ENCODE peak calls at places on chromosomes 16 and 17, in ten cellular contexts. G is astrocyte of the spinal cord, Z is transverse colon, S is esophagus squamous epithelium, R is A549, U is cardiac muscle cell, E is spleen, B is uterus, X is Peyer's patch, H is fibroblast of pulmonary artery. Y is an unnamed sample.

GRCh38 chr17:80815151-80815561 is 176.5 kb upstream of the CHMP6 start:
- DNase-seq in S (no peak), Z (no peak), H (no peak), B (no peak), X (peak), G (no peak), E (peak), U (no peak), R (no peak), Y (no peak)

GRCh38 chr16:53428681-53429080 is 5.6 kb upstream of the RBL2 start:
- DNase-seq in R (no peak), Z (no peak), G (no peak), H (no peak), B (no peak), X (no peak), S (no peak), U (no peak), E (no peak), Y (no peak)

GRCh38 chr17:4780325-4781010 is 5.7 kb downstream of the VMO1 start:
- DNase-seq in B (no peak), E (no peak), H (no peak), Z (no peak), G (no peak), R (no peak), S (no peak), X (no peak), U (no peak), Y (no peak)

GRCh38 chr16:66603537-66604375 is 748 bp upstream of the CMTM3 start:
- DNase-seq in S (no peak), B (peak), G (peak), H (peak), Z (peak), U (peak), X (peak), R (peak), E (peak), Y (peak)

GRCh38 chr17:80650751-80651173 is 106.1 kb downstream of the RPTOR start:
- DNase-seq in U (no peak), G (no peak), B (no peak), R (no peak), X (no peak), S (no peak), E (no peak), Z (no peak), H (no peak), Y (no peak)

GRCh38 chr17:20206591-20206990 is 197.4 kb downstream of the SPECC1 start:
- DNase-seq in E (no peak), S (no peak), R (peak), B (no peak), U (no peak), H (peak), Z (no peak), G (peak), X (no peak), Y (peak)

GRCh38 chr16:70701036-70701435 is 15.2 kb upstream of the MTSS2 start:
- DNase-seq in E (no peak), B (no peak), U (no peak), G (no peak), H (no peak), R (no peak), S (no peak), Z (no peak), X (no peak), Y (no peak)

GRCh38 chr17:76054112-76054476 is 18.2 kb downstream of the SRP68 start:
- DNase-seq in E (no peak), H (peak), S (no peak), U (no peak), G (peak), Z (no peak), R (no peak), X (no peak), B (no peak), Y (no peak)

GRCh38 chr17:5789443-5789842 is 205.1 kb upstream of the NLRP1 start:
- DNase-seq in H (no peak), X (no peak), Z (no peak), B (no peak), R (no peak), U (no peak), S (no peak), E (no peak), G (peak), Y (no peak)

GRCh38 chr17:60327122-60327869 is 64.6 kb downstream of the USP32 start:
- DNase-seq in S (no peak), E (no peak), H (no peak), X (no peak), R (no peak), Z (no peak), G (no peak), B (no peak), U (no peak), Y (no peak)

GRCh38 chr17:36586138-36586537 is 5.5 kb upstream of the DHRS11 start:
- DNase-seq in G (no peak), S (no peak), H (no peak), Z (no peak), E (no peak), X (no peak), R (no peak), B (no peak), U (no peak), Y (no peak)

GRCh38 chr17:34588266-34588665 is 8.9 kb downstream of the TMEM132E start:
- DNase-seq in H (no peak), X (no peak), S (no peak), G (no peak), B (no peak), Z (no peak), E (no peak), R (no peak), U (no peak), Y (no peak)

GRCh38 chr17:14790518-14790917 is 474.6 kb downstream of the PMP22 start:
- DNase-seq in Z (no peak), S (no peak), E (no peak), X (no peak), U (peak), B (no peak), G (peak), R (no peak), H (peak), Y (peak)

GRCh38 chr17:38844261-38844757 is 9.2 kb downstream of the RPL23 start:
- DNase-seq in G (no peak), R (no peak), S (no peak), E (no peak), X (no peak), Z (peak), U (no peak), H (no peak), B (no peak), Y (peak)

GRCh38 chr16:56744996-56745640 is 15.2 kb downstream of the NUP93 start:
- DNase-seq in E (no peak), R (no peak), H (no peak), G (no peak), B (peak), X (no peak), S (no peak), Z (no peak), U (peak), Y (no peak)

GRCh38 chr16:78210305-78210704 is 110.9 kb downstream of the WWOX start:
- DNase-seq in B (no peak), E (no peak), R (peak), H (no peak), X (no peak), Z (no peak), S (no peak), G (peak), U (no peak), Y (no peak)

GRCh38 chr16:85390511-85391174 is 222.5 kb upstream of the GSE1 start:
- DNase-seq in E (peak), X (peak), H (peak), R (peak), S (no peak), Z (peak), U (no peak), B (peak), G (peak), Y (peak)

DNA sequence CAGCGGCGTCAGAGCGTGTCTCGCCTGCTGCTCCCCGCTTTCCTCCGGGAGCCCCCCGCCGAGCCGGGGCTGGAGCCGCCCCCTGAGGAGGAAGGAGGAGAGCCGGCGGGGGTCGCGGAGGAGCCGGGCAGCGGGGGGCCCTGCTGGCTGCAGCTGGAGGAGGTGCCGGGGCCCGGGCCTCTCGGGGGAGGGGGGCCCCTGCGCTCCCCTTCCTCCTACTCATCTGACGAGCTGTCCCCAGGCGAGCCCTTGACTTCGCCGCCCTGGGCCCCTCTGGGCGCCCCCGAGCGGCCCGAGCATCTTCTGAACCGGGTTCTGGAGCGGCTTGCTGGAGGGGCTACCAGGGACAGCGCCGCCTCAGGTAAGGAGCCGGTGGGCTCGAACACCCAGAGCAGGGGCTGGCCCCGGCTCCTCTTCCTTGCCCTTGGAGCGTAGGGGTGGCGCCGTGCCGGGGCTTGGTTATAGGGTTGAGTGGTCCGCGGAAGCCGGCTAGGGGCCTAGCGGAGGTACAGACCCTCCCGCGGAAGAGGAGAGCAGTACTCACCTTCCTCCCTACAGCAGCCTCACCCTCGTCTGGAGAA is 841 bp downstream of the RAPGEFL1 start:
- DNase-seq in X (no peak), S (no peak), R (no peak), G (no peak), E (no peak), B (no peak), H (no peak), U (peak), Z (peak), Y (no peak)
- H3K4me3 ChIP-seq in X (peak), S (peak), R (no peak), G (peak), E (peak), B (no peak), H (no peak), U (peak), Z (peak), Y (no peak)

DNA sequence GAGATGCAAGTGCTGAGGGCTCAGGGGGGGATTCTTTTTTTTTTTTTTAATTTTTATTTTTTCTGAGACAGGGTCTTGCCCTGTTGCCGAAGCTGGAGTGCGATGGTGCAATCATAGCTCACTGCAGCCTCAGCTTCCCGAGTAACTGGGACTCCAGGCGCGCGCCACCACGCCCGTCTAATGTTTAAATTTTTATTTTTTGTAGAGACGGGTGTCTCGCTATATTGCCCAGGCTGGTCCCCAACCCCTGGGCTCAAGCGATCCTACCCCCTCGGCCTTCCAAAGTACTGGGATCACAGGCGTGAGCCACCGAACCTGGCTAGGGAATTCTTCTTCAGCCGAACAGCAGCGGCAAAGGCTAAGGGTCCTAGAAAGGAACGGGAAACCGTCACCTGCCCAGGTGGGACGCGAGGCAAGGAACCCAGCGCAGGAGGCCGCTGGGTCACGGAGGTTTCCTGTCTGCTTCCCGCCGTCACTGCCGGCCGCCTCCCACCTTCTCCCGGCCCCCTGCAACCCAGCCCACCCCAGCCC is 13.3 kb upstream of the OR1F1 start:
- DNase-seq in G (no peak), X (no peak), S (no peak), H (no peak), U (no peak), Z (no peak), E (peak), B (no peak), R (no peak), Y (no peak)
- TF ChIP-seq CTCF in G (no peak), X (no peak), S (no peak), H (no peak), U (no peak), Z (no peak), E (no peak), B (no peak), R (no peak), Y (no peak)

DNA sequence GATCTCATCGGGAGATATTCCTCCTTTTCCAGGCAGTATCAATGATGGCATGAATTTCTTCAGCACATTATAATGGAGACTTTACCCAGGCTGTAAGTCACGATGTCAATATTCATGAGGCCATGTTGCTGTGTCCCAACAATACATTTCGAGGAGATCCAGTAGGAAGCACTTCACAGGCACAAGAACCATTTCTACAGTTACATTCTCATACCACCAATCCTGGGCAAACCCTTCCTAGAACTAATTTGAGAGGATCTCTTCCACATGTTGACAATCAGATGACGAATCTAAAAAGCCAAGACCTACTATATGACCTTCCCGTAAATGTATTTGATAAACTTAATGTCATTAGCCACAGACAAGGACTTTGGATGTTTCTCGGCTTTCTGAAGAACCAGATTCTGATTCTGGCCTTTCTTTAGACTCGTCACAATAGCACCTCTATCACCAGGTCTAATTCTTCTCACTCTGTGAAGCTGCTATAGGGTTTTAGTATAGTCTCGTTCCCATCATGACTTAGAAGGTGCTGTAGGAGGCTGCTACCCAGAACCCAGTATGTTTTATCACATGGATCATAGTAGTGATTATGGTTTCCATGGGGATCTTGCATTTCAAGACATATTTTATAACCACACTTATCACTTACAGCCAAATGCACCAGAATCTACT is 40.2 kb downstream of the C16orf87 start:
- DNase-seq in G (no peak), U (no peak), Z (no peak), B (no peak), H (no peak), X (no peak), S (no peak), R (no peak), E (no peak), Y (no peak)
- H3K4me3 ChIP-seq in G (peak), U (no peak), Z (peak), B (no peak), H (peak), X (no peak), S (peak), R (peak), E (peak), Y (peak)

GRCh38 chr17:29732613-29733012 is 109.9 kb upstream of the CORO6 start:
- DNase-seq in G (no peak), E (no peak), S (no peak), Z (no peak), B (no peak), U (peak), X (no peak), H (peak), R (peak), Y (no peak)

GRCh38 chr17:29732209-29732608 is 109.5 kb upstream of the CORO6 start:
- DNase-seq in Z (no peak), U (no peak), X (no peak), H (no peak), B (no peak), S (no peak), R (no peak), G (no peak), E (no peak), Y (no peak)

GRCh38 chr17:29734640-29735039 is 111.9 kb upstream of the CORO6 start:
- DNase-seq in H (no peak), Z (no peak), X (no peak), U (no peak), R (no peak), G (no peak), S (no peak), E (no peak), B (no peak), Y (peak)

GRCh38 chr17:29731589-29731929 is 108.8 kb upstream of the CORO6 start:
- DNase-seq in S (no peak), X (no peak), Z (no peak), H (no peak), R (no peak), U (no peak), G (no peak), E (no peak), B (no peak), Y (no peak)

GRCh38 chr17:29733151-29733550 is 110.4 kb upstream of the CORO6 start:
- DNase-seq in U (no peak), R (peak), E (no peak), B (no peak), G (no peak), S (no peak), Z (no peak), H (peak), X (no peak), Y (peak)
- TF ChIP-seq CTCF in U (no peak), R (no peak), E (no peak), B (no peak), G (no peak), S (no peak), Z (no peak), H (no peak), X (no peak), Y (no peak)

GRCh38 chr16:62035115-62036092 is 834 bp downstream of the CDH8 start:
- DNase-seq in G (peak), R (no peak), X (no peak), Z (no peak), E (peak), S (no peak), B (no peak), H (no peak), U (peak), Y (no peak)

GRCh38 chr16:62034236-62035114 is 1.8 kb downstream of the CDH8 start:
- DNase-seq in X (no peak), B (no peak), R (no peak), U (peak), G (peak), S (no peak), H (no peak), Z (no peak), E (no peak), Y (no peak)

GRCh38 chr16:62036101-62036806 is at the start of gene CDH8:
- DNase-seq in R (no peak), H (no peak), Z (no peak), E (peak), U (peak), X (no peak), S (no peak), B (no peak), G (peak), Y (peak)

GRCh38 chr16:62029947-62030346 is 6.3 kb downstream of the CDH8 start:
- DNase-seq in B (no peak), H (no peak), S (no peak), Z (no peak), E (no peak), G (no peak), X (no peak), U (no peak), R (no peak), Y (no peak)

DNA sequence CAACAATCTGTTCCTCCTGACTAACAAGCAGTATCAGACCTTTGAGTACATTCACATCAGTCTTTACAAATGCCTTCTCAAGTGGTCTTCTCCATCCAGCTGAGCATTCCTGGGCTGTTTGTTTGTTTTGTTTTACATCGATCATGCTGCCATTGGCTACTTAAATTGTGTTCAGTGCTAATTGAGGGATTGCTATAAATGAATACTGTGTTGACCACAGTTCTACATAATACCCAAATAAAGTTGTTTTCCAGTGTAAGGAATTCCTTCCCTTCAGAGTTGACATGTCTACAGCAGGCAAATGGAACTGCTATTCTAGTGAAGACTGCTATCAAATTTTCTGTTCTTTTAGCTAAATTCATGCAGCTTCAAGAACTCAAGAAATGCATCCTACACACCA is 3.2 kb downstream of the CDH8 start:
- DNase-seq in H (no peak), E (no peak), X (no peak), B (no peak), Z (no peak), R (no peak), S (no peak), U (no peak), G (no peak), Y (no peak)
- H3K4me3 ChIP-seq in H (no peak), E (no peak), X (no peak), B (no peak), Z (no peak), R (no peak), S (no peak), U (no peak), G (no peak), Y (no peak)

DNA sequence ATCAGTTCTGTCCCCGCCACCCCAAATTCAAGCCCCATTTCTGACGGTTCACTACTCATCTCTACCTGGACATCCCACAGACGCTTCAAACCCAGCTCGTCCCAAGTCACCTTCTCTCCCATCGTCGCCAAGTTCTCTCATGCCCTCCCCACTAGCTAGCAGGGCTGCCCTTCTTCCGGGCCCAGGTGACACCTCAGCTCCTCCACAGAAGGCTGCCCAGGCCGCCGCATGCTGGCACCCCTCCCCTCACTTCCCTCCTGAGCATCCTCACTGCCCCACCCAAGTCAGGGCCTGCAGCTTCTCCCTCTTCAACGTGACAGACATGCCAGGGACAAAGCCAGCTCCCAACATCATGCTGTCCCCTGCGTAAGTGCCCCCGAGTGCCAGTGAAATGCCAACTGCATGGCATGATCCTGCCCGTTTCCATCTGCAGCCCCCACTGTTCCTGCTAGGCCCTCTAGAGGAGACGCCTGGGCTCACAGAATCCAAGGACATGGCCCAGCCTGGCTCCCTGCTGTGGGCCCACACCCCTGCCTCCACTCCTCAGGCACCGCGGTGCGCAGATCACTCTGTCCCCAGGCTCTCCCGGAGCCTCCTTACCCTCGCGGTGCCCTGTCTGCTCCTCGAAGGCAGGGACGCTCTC is 5.9 kb downstream of the CYB561 start:
- DNase-seq in H (no peak), E (no peak), X (peak), S (no peak), G (no peak), R (no peak), Z (peak), B (no peak), U (no peak), Y (no peak)
- TF ChIP-seq CTCF in H (no peak), E (no peak), X (no peak), S (no peak), G (peak), R (no peak), Z (no peak), B (no peak), U (peak), Y (no peak)

GRCh38 chr17:31489295-31490018 is 98.0 kb downstream of the RAB11FIP4 start:
- DNase-seq in R (no peak), Z (peak), B (no peak), E (no peak), U (no peak), S (no peak), H (no peak), G (no peak), X (peak), Y (no peak)
- H3K4me3 ChIP-seq in R (no peak), Z (peak), B (no peak), E (peak), U (no peak), S (peak), H (no peak), G (no peak), X (peak), Y (no peak)

GRCh38 chr17:2799653-2800052 is 3.4 kb downstream of the RAP1GAP2 start:
- DNase-seq in R (no peak), X (no peak), H (no peak), U (no peak), G (no peak), Z (no peak), S (no peak), B (no peak), E (no peak), Y (no peak)
- TF ChIP-seq CTCF in R (no peak), X (no peak), H (no peak), U (no peak), G (no peak), Z (no peak), S (no peak), B (no peak), E (no peak), Y (no peak)

Y was measured in AG10803.